ENCODE peak calls at places on chromosomes 13 and 19, in four cellular contexts. W, E, R and F are unnamed samples.

GRCh38 chr19:40607898-40608621 is 6.9 kb downstream of the LTBP4 start:
- DNase-seq in W (no peak), E (no peak), R (no peak), F (no peak)

GRCh38 chr13:30873519-30873918 is 32.6 kb upstream of the MEDAG start:
- DNase-seq in W (no peak), E (no peak), R (no peak), F (no peak)

GRCh38 chr19:33621811-33622504 is at the start of gene CHST8:
- DNase-seq in W (no peak), E (peak; percentile 93), R (peak; percentile 69), F (no peak)

GRCh38 chr13:43864921-43865320 is 14.6 kb downstream of the CCDC122 start:
- DNase-seq in W (peak; percentile 50), E (no peak), R (no peak), F (no peak)

GRCh38 chr13:80337011-80337688 is 3.8 kb downstream of the SPRY2 start:
- DNase-seq in W (no peak), E (peak; percentile 31), R (peak; percentile 30), F (no peak)

GRCh38 chr13:88601949-88602348 is 930.8 kb downstream of the SLITRK5 start:
- DNase-seq in W (peak; percentile 30), E (no peak), R (no peak), F (no peak)

GRCh38 chr13:52652980-52653303 is 306 bp downstream of the SUGT1 start:
- DNase-seq in W (no peak), E (peak; percentile 60), R (no peak), F (no peak)

GRCh38 chr19:20879501-20879900 is 43.5 kb upstream of the ZNF85 start:
- DNase-seq in W (no peak), E (no peak), R (no peak), F (no peak)

GRCh38 chr13:28533049-28533436 is 38.1 kb upstream of the FLT1 start:
- DNase-seq in W (no peak), E (no peak), R (no peak), F (no peak)

GRCh38 chr19:5978606-5979552 is 939 bp upstream of the RANBP3 start:
- DNase-seq in W (no peak), E (peak; percentile 42), R (no peak), F (no peak)

GRCh38 chr13:112057736-112058518 is 9.0 kb upstream of the SOX1 start:
- DNase-seq in W (no peak), E (no peak), R (no peak), F (no peak)
- H3F3A ChIP-seq in W (no peaks in the 10 kb centered on the region), E (no peaks in the 10 kb centered on the region), R (no peaks in the 10 kb centered on the region), F (no peaks in the 10 kb centered on the region)

GRCh38 chr13:110185696-110186095 is 121.3 kb downstream of the COL4A1 start:
- DNase-seq in W (no peak), E (no peak), R (peak; percentile 9), F (no peak)

GRCh38 chr13:110182461-110182860 is 124.5 kb downstream of the COL4A1 start:
- DNase-seq in W (no peak), E (no peak), R (no peak), F (no peak)

GRCh38 chr13:110183925-110184324 is 123.0 kb downstream of the COL4A1 start:
- DNase-seq in W (no peak), E (peak; percentile 76), R (peak; percentile 20), F (no peak)

GRCh38 chr13:110187501-110188161 is 119.3 kb downstream of the COL4A1 start:
- DNase-seq in W (peak; percentile 79), E (peak; percentile 44), R (peak; percentile 76), F (no peak)

GRCh38 chr13:110186221-110186838 is 120.6 kb downstream of the COL4A1 start:
- DNase-seq in W (no peak), E (no peak), R (no peak), F (peak; percentile 3)
- H3K4me1 ChIP-seq in W (peaks cover 12% of the 10 kb centered on the region), E (peaks cover 16% of the 10 kb centered on the region), R (peaks cover 8% of the 10 kb centered on the region), F (peaks cover 4% of the 10 kb centered on the region)

GRCh38 chr13:75480691-75481175 is 1.2 kb downstream of the TBC1D4 start:
- DNase-seq in W (peak; percentile 87), E (peak; percentile 73), R (peak; percentile 61), F (peak; percentile 72)

GRCh38 chr13:75481176-75482069 is 546 bp downstream of the TBC1D4 start:
- DNase-seq in W (peak; percentile 28), E (peak; percentile 78), R (peak; percentile 70), F (no peak)

GRCh38 chr13:75482070-75482819 is at the start of gene TBC1D4:
- DNase-seq in W (peak; percentile 81), E (peak; percentile 89), R (peak; percentile 94), F (peak; percentile 89)

GRCh38 chr13:75485286-75486062 is 3.5 kb upstream of the TBC1D4 start:
- DNase-seq in W (peak; percentile 48), E (no peak), R (peak; percentile 73), F (peak; percentile 43)

DNA sequence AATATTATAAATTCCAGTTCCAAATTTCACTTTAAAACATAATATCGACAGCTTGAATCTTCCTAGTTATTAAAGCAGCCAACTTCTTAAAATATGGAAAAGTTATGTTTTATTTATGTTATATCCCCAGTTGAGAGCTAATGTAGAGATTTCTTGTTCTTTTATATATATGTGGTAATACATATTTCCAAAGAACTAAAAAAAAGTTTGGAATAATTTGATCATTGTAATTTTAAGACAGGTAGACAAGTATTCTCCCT is 781 bp upstream of the TBC1D4 start:
- DNase-seq in W (no peak), E (no peak), R (no peak), F (no peak)
- H3K27ac ChIP-seq in W (peak overlapping the region; percentile 78), E (peak overlapping the region; percentile 59), R (peak overlapping the region; percentile 47), F (peak overlapping the region; percentile 86)

GRCh38 chr19:48822514-48822913 is 11.7 kb upstream of the BCAT2 start:
- DNase-seq in W (no peak), E (no peak), R (no peak), F (no peak)

GRCh38 chr19:48818234-48818823 is 7.5 kb upstream of the BCAT2 start:
- DNase-seq in W (no peak), E (no peak), R (no peak), F (no peak)

GRCh38 chr19:48817585-48818124 is 6.8 kb upstream of the BCAT2 start:
- DNase-seq in W (no peak), E (no peak), R (no peak), F (no peak)

GRCh38 chr19:48819366-48819816 is 8.6 kb upstream of the BCAT2 start:
- DNase-seq in W (peak; percentile 93), E (no peak), R (peak; percentile 92), F (peak; percentile 89)

DNA sequence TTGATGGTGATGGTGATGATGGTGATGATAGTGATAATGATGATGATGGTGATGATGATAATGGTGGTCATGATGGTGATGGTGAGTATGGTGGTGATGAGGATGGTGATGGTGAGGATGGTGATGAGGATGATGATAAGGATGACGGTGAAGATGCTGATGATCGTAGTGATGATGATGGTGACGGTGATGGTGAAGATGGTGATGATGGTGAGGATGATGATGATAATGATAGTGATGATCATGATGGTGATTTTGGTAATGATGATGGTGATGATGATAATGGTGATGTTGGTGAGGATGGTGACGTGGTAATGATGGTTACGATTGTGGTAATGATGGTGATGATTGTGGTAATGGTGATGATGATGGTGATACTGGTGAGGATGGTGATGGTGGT is 10.8 kb upstream of the BCAT2 start:
- DNase-seq in W (no peak), E (no peak), R (no peak), F (no peak)
- H3F3A ChIP-seq in W (no peaks in the 10 kb centered on the region), E (no peaks in the 10 kb centered on the region), R (no peaks in the 10 kb centered on the region), F (peaks cover 17% of the 10 kb centered on the region)